ENCODE peak calls at places on chromosomes 4 and X, in four cellular contexts. F is mammary epithelial cell, N is GM23338, A is IMR-90. H is an unnamed sample.

GRCh38 chr4:115323106-115323684 is 209.8 kb upstream of the NDST4 start:
- DNase-seq in F (no peak), N (no peak), A (no peak), H (no peak)

GRCh38 chr4:146508229-146508939 is 13.4 kb downstream of the SLC10A7 start:
- DNase-seq in F (no peak), N (no peak), A (no peak), H (no peak)

GRCh38 chrX:68440940-68441339 is 7.6 kb upstream of the OPHN1 start:
- DNase-seq in F (peak; percentile 25), N (no peak), A (peak; percentile 68), H (peak; percentile 74)

GRCh38 chr4:87973283-87974169 is 2.0 kb upstream of the SPP1 start:
- DNase-seq in F (peak; percentile 79), N (peak; percentile 88), A (peak; percentile 84), H (peak; percentile 70)

GRCh38 chrX:40004916-40005289 is 92.9 kb downstream of the BCOR start:
- DNase-seq in F (no peak), N (peak; percentile 22), A (no peak), H (no peak)

GRCh38 chrX:153875391-153876111 is 10.4 kb downstream of the L1CAM start:
- DNase-seq in F (no peak), N (peak; percentile 50), A (no peak), H (peak; percentile 54)

GRCh38 chr4:182175788-182176519 is 67.2 kb upstream of the TENM3 start:
- DNase-seq in F (no peak), N (no peak), A (peak; percentile 63), H (no peak)

GRCh38 chrX:155028192-155028591 is 1.5 kb downstream of the FUNDC2 start:
- DNase-seq in F (peak; percentile 1), N (no peak), A (no peak), H (peak; percentile 29)

GRCh38 chrX:140815868-140816267 is 106.3 kb downstream of the LINC00632 start:
- DNase-seq in F (peak; percentile 15), N (no peak), A (peak; percentile 10), H (peak; percentile 63)

GRCh38 chr4:150264595-150265141 is 186.4 kb downstream of the DCLK2 start:
- DNase-seq in F (no peak), N (no peak), A (no peak), H (no peak)

GRCh38 chr4:6331018-6331417 is 61.4 kb downstream of the WFS1 start:
- DNase-seq in F (no peak), N (peak; percentile 73), A (peak; percentile 20), H (peak; percentile 47)

GRCh38 chr4:153519677-153520076 is 53.5 kb downstream of the TMEM131L start:
- DNase-seq in F (no peak), N (no peak), A (no peak), H (no peak)
- H4K20me1 ChIP-seq in F (no peaks in the 10 kb centered on the region), N (peaks cover 24% of the 10 kb centered on the region), A (no peaks in the 10 kb centered on the region), H (no peaks in the 10 kb centered on the region)

GRCh38 chrX:31854716-31855115 is 782.9 kb upstream of the FTHL17 start:
- DNase-seq in F (no peak), N (no peak), A (no peak), H (no peak)
- H3K27ac ChIP-seq in F (no peak overlapping the region), N (no peak overlapping the region), A (no peak overlapping the region), H (no peak overlapping the region)

DNA sequence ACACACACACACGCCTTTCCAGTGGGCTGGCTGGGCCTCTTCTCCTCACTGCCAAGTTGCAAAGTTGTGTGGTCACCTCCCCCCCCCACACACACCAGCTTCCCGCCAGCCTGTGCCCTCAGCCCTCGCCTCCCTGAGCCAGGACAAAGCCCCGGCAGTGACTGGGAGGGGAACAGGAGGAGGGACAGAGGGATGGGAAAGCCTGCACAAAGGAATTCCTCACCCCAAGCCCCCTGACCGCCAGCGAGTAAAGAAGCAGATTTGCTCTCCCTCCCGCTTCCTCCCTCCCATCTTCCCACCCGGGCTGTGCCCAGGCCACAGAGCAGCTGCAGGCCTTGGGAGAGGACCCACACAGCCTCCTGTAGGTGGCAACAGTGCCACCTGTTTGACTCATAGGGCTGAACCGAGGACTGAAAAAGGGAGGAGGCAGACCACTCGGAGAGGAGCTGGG is at the start of gene GDPD2:
- DNase-seq in F (no peak), N (peak; percentile 77), A (no peak), H (peak; percentile 54)
- TF ChIP-seq CTCF in F (peak; percentile 44), N (peak; percentile 60), A (no peak), H (peak; percentile 63)

GRCh38 chr4:126834854-126835253 is 797.9 kb upstream of the INTU start:
- DNase-seq in F (no peak), N (no peak), A (no peak), H (no peak)

GRCh38 chr4:126843492-126844067 is 789.2 kb upstream of the INTU start:
- DNase-seq in F (no peak), N (no peak), A (no peak), H (no peak)

DNA sequence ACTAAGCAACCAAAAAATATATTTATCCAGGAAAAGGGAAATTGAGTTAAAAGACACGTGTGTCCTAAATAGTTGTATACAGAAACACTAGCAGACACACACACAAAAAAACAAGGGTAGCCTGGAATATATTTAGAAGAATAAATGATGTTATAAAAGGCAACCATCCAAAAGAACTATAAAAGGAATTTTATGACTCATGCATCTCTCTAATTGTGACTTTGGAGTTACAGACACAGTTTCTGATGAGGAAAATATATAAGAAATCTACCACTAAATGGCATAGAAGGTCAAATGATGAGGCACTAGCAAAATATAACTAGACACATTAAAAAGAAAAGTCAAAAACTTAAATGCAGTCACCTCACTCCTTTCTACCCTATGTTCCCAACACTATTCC is 793.7 kb upstream of the INTU start:
- DNase-seq in F (no peak), N (no peak), A (peak; percentile 43), H (no peak)
- H4K20me1 ChIP-seq in F (no peaks in the 10 kb centered on the region), N (no peaks in the 10 kb centered on the region), A (no peaks in the 10 kb centered on the region), H (no peaks in the 10 kb centered on the region)

DNA sequence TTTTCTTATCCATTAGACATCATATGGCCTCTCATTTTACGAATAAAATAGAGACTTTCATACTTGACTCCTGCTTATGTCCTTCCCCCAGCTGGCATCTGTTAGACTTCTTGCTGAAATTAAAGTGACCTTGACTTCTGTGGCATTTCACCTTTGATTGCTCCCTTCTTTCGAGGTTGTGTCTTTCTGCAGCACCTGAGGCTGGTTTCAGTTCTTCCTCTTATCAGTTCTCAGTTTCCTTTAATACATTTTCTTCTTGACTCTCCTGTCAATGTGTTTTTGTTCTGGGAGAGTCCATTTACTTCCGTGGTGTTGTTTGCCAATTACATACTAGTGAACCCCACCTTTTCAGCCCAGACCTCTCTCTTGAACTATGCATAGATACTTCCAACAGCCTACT is 81.6 kb downstream of the RBPJ start:
- DNase-seq in F (no peak), N (no peak), A (no peak), H (no peak)
- H3K27ac ChIP-seq in F (no peak overlapping the region), N (peak overlapping the region; percentile 40), A (no peak overlapping the region), H (no peak overlapping the region)

GRCh38 chr4:155742310-155743015 is 16.4 kb upstream of the GUCY1B1 start:
- DNase-seq in F (no peak), N (peak; percentile 56), A (no peak), H (peak; percentile 8)
- TF ChIP-seq CTCF in F (no peak), N (peak; percentile 35), A (no peak), H (peak; percentile 39)

GRCh38 chrX:38126179-38126578 is 94.5 kb downstream of the SRPX start:
- DNase-seq in F (no peak), N (no peak), A (no peak), H (no peak)
- H4K20me1 ChIP-seq in F (no peaks in the 10 kb centered on the region), N (no peaks in the 10 kb centered on the region), A (no peaks in the 10 kb centered on the region), H (no peaks in the 10 kb centered on the region)

DNA sequence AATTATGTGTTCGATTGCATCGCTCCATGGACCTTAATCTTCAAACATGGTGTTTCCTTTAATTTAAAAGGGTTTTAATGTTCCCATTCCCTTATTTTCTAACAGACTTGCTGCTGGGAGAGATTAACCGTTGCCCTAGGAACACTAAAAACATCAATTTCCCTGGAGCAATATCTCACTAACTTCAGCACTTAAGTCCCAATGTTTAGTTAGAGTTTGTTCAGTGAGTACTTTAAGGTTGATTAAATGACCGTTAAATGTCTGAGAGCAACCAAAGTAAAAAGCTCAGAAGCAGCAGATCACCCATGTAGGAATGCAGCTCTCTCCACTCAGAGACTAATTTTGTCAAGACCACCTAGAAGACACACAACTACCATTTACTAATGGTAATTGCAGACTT is 111.2 kb upstream of the PDE5A start:
- DNase-seq in F (no peak), N (no peak), A (no peak), H (no peak)
- H3K27ac ChIP-seq in F (no peak overlapping the region), N (no peak overlapping the region), A (no peak overlapping the region), H (no peak overlapping the region)